ENCODE peak calls at places on chromosomes 7 and 10, in five cellular contexts. R is stimulated activated CD8-positive, alpha-beta memory T cell treated with anti-CD3 and anti-CD28 coated beads, Interleukin-15, amount 100 ng/mL, for 4 hours; V is left ventricle myocardium superior; C is spleen; F is M059J. S is an unnamed sample.

GRCh38 chr7:105976868-105977267 is 13.8 kb downstream of the CDHR3 start:
- DNase-seq in C (no peak), R (no peak), V (no peak), F (no peak), S (no peak)

GRCh38 chr10:110919971-110920881 is 822 bp downstream of the SHOC2 start:
- DNase-seq in V (peak; percentile 58), R (no peak), C (no peak), F (peak; percentile 51), S (no peak)

GRCh38 chr7:141231018-141231792 is 157.3 kb downstream of the TMEM178B start:
- DNase-seq in R (no peak), C (no peak), F (peak; percentile 71), V (peak; percentile 51), S (no peak)

GRCh38 chr7:116955801-116956514 is 2.7 kb downstream of the ST7 start:
- DNase-seq in R (no peak), V (peak; percentile 32), F (peak; percentile 29), C (no peak), S (no peak)

GRCh38 chr10:99694171-99694570 is 34.9 kb downstream of the ENTPD7 start:
- DNase-seq in C (no peak), R (no peak), F (peak; percentile 56), V (no peak), S (no peak)

GRCh38 chr7:130492519-130493274 is 812 bp downstream of the MEST start:
- DNase-seq in F (peak; percentile 58), V (no peak), C (no peak), R (no peak), S (no peak)

GRCh38 chr7:29794959-29795629 is 11.2 kb upstream of the WIPF3 start:
- DNase-seq in C (no peak), V (no peak), F (no peak), R (no peak), S (no peak)

GRCh38 chr10:117472872-117473271 is 69.7 kb upstream of the EMX2 start:
- DNase-seq in F (no peak), V (no peak), C (peak; percentile 10), R (no peak), S (no peak)

GRCh38 chr10:11336703-11337102 is 274.7 kb downstream of the USP6NL start:
- DNase-seq in V (no peak), F (no peak), C (no peak), R (no peak), S (no peak)

GRCh38 chr10:49457686-49458085 is 61.8 kb upstream of the DRGX start:
- DNase-seq in V (no peak), R (no peak), F (peak; percentile 6), C (no peak), S (no peak)

GRCh38 chr7:38731195-38731594 is 100.0 kb upstream of the AMPH start:
- DNase-seq in F (peak; percentile 50), C (no peak), V (no peak), R (no peak), S (no peak)

GRCh38 chr10:104330168-104331117 is 7.8 kb downstream of the ITPRIP start:
- DNase-seq in C (peak; percentile 41), F (peak; percentile 91), V (peak; percentile 71), R (no peak), S (no peak)

GRCh38 chr7:88300401-88300800 is 6.3 kb downstream of the STEAP4 start:
- DNase-seq in F (no peak), C (no peak), V (no peak), R (no peak), S (no peak)

GRCh38 chr7:151139071-151139521 is 28.4 kb downstream of the GBX1 start:
- DNase-seq in R (no peak), F (no peak), C (peak; percentile 51), V (no peak), S (no peak)

GRCh38 chr10:103598654-103599115 is 105.2 kb downstream of the NEURL1 start:
- DNase-seq in F (peak; percentile 58), V (no peak), R (no peak), C (no peak), S (no peak)

GRCh38 chr7:873367-874002 is 2.9 kb upstream of the GET4 start:
- DNase-seq in C (peak; percentile 92), V (peak; percentile 88), R (peak; percentile 50), F (peak; percentile 72), S (no peak)

GRCh38 chr7:47447621-47448349 is 134.1 kb downstream of the TNS3 start:
- DNase-seq in C (no peak), V (no peak), R (no peak), F (no peak), S (no peak)

GRCh38 chr10:96660297-96660696 is 60.0 kb downstream of the PIK3AP1 start:
- DNase-seq in F (no peak), C (no peak), R (no peak), V (no peak), S (no peak)

GRCh38 chr10:2137549-2138174 is 400.3 kb upstream of the ADARB2 start:
- DNase-seq in V (no peak), R (no peak), C (no peak), F (peak; percentile 9), S (no peak)

GRCh38 chr7:102439963-102440795 is 6.8 kb downstream of the ORAI2 start:
- DNase-seq in R (no peak), F (peak; percentile 96), C (no peak), V (peak; percentile 77), S (no peak)

GRCh38 chr7:66778201-66778600 is 37.7 kb downstream of the RABGEF1 start:
- DNase-seq in F (no peak), C (no peak), V (no peak), R (no peak), S (no peak)

GRCh38 chr7:30472771-30473392 is 5.7 kb downstream of the NOD1 start:
- DNase-seq in C (no peak), R (no peak), V (no peak), F (peak; percentile 10), S (no peak)

S was measured in esophagus squamous epithelium.